ENCODE peak calls at places on chromosomes 7 and 10, in five cellular contexts. Q is HCT116, G is GM23248, E is neural progenitor cell, N is PC-3. B is an unnamed sample.

GRCh38 chr10:114281461-114281860 is 42.4 kb downstream of the VWA2 start:
- DNase-seq in E (no peak), Q (no peak), G (no peak), N (no peak), B (no peak)

GRCh38 chr7:34042406-34042805 is 137.1 kb downstream of the BMPER start:
- DNase-seq in N (peak), G (peak), Q (no peak), E (no peak), B (no peak)

GRCh38 chr7:50265968-50266694 is 38.4 kb upstream of the IKZF1 start:
- DNase-seq in E (no peak), G (no peak), N (no peak), Q (no peak), B (no peak)

GRCh38 chr7:105648561-105649401 is 67.5 kb upstream of the EFCAB10 start:
- DNase-seq in N (peak), E (peak), G (peak), Q (peak), B (no peak)

GRCh38 chr7:87982163-87982562 is 48.1 kb downstream of the ADAM22 start:
- DNase-seq in E (no peak), Q (no peak), N (no peak), G (no peak), B (no peak)

GRCh38 chr10:101066146-101066889 is 4.5 kb downstream of the KAZALD1 start:
- DNase-seq in Q (peak), G (peak), N (peak), E (peak), B (peak)

GRCh38 chr10:110304394-110304779 is 333 bp downstream of the SMNDC1 start:
- DNase-seq in N (no peak), G (peak), Q (no peak), E (peak), B (peak)

GRCh38 chr10:24414597-24414996 is 205.7 kb downstream of the KIAA1217 start:
- DNase-seq in G (no peak), N (no peak), Q (no peak), E (no peak), B (peak)

GRCh38 chr10:84493951-84494848 is 165.8 kb downstream of the CCSER2 start:
- DNase-seq in E (no peak), G (peak), N (peak), Q (peak), B (no peak)

GRCh38 chr10:117264776-117265175 is 23.9 kb downstream of the SLC18A2 start:
- DNase-seq in E (no peak), G (no peak), N (no peak), Q (no peak), B (no peak)

GRCh38 chr10:121112618-121113384 is 261.6 kb downstream of the WDR11 start:
- DNase-seq in E (peak), G (no peak), N (no peak), Q (no peak), B (no peak)

GRCh38 chr10:103781329-103782061 is 73.9 kb downstream of the SH3PXD2A start:
- DNase-seq in Q (peak), G (peak), N (peak), E (peak), B (peak)

GRCh38 chr10:44310762-44311562 is 73.9 kb downstream of the CXCL12 start:
- DNase-seq in N (peak), Q (peak), G (peak), E (peak), B (peak)

GRCh38 chr10:120949511-120950102 is 98.4 kb downstream of the WDR11 start:
- DNase-seq in N (no peak), Q (no peak), G (peak), E (peak), B (no peak)

GRCh38 chr7:462173-463103 is 57.2 kb downstream of the PDGFA start:
- DNase-seq in E (no peak), G (no peak), Q (no peak), N (no peak), B (no peak)

GRCh38 chr10:78513986-78514385 is 480.3 kb downstream of the RPS24 start:
- DNase-seq in E (no peak), Q (no peak), N (no peak), G (no peak), B (no peak)

GRCh38 chr10:75220258-75220657 is 9.7 kb downstream of the VDAC2 start:
- DNase-seq in E (no peak), G (no peak), Q (no peak), N (no peak), B (no peak)

GRCh38 chr10:103153302-103153759 is 39.7 kb downstream of the NT5C2 start:
- DNase-seq in E (peak), G (peak), Q (no peak), N (no peak), B (no peak)

GRCh38 chr7:43463401-43463980 is 119.4 kb upstream of the STK17A start:
- DNase-seq in N (no peak), Q (no peak), G (peak), E (peak), B (no peak)

GRCh38 chr10:97270523-97271154 is 21.8 kb downstream of the ARHGAP19 start:
- DNase-seq in N (no peak), Q (no peak), G (peak), E (peak), B (no peak)

GRCh38 chr7:1293950-1294728 is 61.5 kb downstream of the UNCX start:
- DNase-seq in E (no peak), N (no peak), G (no peak), Q (no peak), B (no peak)

DNA sequence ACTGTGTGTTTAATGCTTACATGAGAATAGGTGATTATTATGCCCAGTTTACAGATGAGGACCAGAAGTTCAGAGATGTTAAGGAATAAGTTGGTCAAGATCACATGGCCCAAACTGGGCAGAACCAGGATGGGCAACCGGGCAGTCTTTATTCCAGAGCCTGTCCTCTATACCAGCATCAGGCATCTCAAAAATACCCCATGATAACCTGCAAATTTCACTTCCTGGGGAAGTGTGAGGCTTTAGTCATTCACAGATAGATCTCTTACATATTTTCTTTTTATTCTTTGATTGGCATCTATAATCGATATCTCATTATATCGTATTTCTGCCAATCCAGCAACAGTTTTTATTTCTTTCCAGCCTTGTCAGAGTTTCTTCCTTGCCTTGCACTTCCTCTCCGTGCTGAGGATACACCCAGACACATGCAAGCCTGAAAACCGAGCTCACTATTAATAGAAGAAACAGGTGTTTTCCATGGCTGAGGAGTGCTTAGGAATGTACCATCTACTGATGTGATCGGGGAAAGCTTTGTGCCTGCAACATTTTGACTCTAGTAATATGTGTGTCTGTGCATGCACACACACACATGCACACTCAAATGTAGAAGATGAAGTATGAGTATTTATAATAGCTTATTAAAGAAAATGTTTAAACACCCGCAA is 82.4 kb downstream of the CREM start:
- DNase-seq in N (no peak), G (no peak), E (no peak), Q (no peak), B (no peak)
- H3K9ac ChIP-seq in N (no peak), G (no peak), E (no peak), Q (no peak), B (no peak)

DNA sequence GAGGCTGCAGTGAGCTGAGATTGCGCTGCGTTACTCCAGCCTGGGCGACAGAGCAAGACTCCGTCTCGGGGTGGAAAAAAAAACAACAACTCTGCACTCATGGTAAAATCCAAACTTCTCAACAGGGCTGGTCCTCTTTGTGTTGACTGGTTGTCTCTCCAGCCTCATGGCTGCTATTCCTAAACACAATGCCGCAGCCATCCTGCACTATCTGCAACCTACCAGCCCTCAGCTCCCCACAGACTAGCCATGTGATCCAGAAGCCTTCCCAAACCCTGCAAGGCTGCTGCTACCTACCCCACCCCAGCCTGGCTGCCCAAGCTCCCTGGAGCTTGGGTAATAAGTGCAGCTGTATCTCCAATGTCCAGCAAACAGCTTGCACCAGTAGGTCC is 11.7 kb downstream of the ZYX start:
- DNase-seq in G (no peak), Q (no peak), N (no peak), E (no peak), B (no peak)
- TF ChIP-seq EZH2 in G (no peak), Q (no peak), N (no peak), E (no peak), B (no peak)

DNA sequence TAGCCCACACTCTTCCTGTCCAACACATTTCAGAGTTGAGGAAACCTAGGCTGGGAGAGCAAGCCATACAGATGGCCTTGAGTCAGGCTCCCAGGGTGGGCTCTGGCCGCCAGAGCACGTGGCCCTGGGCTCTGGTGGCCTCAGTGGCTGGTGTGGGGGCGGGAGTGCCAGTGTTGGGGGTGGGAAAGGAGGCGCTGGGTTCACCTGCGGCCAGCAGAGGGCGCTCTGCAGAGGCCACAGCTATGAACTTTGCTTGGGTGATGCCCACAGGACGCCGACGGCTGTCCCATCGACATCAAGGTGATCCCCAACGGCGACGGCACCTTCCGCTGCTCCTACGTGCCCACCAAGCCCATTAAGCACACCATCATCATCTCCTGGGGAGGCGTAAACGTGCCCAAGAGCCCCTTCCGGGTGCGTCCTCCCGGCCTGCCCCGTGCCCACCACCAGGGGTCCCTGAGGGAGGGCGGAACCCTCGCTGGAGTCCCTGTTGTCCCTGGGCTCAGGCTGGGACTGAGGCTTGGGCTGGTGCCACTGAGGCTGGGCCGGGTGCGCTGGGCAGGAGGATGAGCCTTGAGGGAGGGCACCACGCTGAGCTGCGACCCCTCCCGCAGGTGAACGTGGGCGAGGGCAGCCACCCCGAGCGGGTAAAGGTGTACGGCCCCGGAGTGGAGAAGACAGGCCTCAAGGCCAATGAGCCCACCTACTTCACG is 11.9 kb downstream of the FLNC start:
- DNase-seq in G (peak), N (peak), Q (no peak), E (peak), B (peak)
- TF ChIP-seq EZH2phosphoT487 in G (no peak), N (no peak), Q (no peak), E (no peak), B (no peak)

GRCh38 chr7:140656548-140657515 is 15.9 kb upstream of the ADCK2 start:
- DNase-seq in N (peak), G (peak), E (no peak), Q (no peak), B (peak)

GRCh38 chr7:140655511-140656408 is 15.1 kb upstream of the DENND2A start:
- DNase-seq in Q (no peak), E (no peak), G (no peak), N (no peak), B (no peak)

GRCh38 chr7:140661124-140661523 is 11.6 kb upstream of the ADCK2 start:
- DNase-seq in E (no peak), N (no peak), Q (no peak), G (no peak), B (no peak)

GRCh38 chr7:140654661-140655060 is 14.0 kb upstream of the DENND2A start:
- DNase-seq in Q (no peak), N (no peak), G (no peak), E (no peak), B (no peak)

DNA sequence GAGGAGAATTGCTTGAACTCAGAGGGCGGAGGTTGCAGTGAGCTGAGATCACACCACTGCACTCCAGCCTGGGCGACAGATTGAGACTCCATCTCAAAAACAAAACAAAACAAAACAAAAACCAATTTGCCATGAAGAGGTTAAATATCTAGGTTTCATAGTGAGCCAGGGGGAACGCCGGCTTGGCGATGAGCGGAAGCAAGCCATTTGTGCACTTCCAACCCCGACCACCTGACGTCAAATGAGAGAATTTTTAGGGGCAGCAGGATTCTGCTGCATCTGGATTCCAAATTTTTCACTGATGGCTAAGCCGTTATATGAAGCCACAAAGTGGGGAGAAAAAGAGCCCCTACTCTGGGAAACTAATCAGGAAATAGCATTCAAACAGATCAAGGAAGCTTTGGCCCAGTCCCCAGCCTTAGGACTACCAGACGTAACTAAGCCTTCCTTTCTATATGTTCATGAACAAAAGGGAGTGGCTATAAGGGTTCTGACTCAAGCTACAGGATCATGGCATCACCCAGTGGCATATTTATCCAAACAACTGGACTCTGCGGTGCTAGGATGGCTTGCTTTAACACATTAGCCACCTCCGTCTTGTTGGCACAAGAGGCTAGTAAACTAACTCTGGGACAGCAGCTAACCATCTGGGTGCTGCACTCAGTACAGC is 12.9 kb upstream of the ADCK2 start:
- DNase-seq in Q (no peak), N (no peak), E (no peak), G (peak), B (no peak)
- H3K9ac ChIP-seq in Q (no peak), N (no peak), E (no peak), G (no peak), B (no peak)

GRCh38 chr10:129966370-129966769 is 2.3 kb upstream of the EBF3 start:
- DNase-seq in Q (no peak), E (no peak), G (no peak), N (no peak), B (no peak)

GRCh38 chr10:129967579-129968019 is 3.5 kb upstream of the EBF3 start:
- DNase-seq in G (no peak), Q (no peak), E (no peak), N (no peak), B (no peak)

GRCh38 chr10:129965940-129966339 is 1.9 kb upstream of the EBF3 start:
- DNase-seq in E (peak), N (no peak), G (no peak), Q (no peak), B (no peak)

GRCh38 chr10:129968020-129968861 is 4.2 kb upstream of the EBF3 start:
- DNase-seq in E (peak), Q (no peak), G (no peak), N (no peak), B (no peak)

DNA sequence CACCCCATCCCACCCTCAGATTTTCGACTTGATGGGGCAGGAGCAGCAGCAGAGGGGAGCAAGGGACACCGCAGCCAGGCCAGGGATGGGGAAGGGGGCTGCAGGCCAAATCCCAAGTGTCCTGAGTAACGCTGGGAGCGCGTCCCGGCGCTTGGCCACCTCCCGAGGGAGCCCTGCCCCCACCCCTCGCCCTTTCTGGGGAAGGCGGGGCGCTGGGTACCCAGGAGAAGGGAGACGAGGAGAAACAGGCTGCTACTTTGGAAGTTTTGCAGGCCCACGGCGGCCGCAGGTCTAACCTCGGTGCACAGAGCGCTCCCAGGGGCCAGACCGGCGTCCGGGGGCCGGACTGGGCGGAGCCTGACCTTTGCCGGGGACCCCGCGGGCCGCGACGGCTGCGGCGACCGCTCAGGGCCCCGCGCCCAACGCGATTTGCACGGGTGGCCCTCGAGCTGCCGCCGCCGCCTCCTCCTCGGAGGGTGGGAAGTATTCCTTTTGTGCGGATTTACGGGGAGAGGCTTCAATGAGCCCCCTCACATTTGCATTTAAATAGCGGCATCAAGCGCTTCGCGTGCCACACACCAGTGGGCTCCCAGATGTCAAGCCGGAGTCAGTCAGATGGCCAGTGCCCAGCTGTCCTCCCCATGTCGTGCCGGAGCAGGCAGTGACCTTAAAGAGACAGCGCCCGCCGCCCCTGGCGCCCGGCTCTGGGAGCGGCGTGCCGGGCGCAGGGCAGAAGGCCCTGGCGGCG is 2.9 kb upstream of the EBF3 start:
- DNase-seq in N (no peak), E (peak), Q (no peak), G (no peak), B (no peak)
- TF ChIP-seq EZH2 in N (peak), E (peak), Q (no peak), G (no peak), B (no peak)

GRCh38 chr7:46360811-46361210 is 439.7 kb upstream of the IGFBP3 start:
- DNase-seq in G (no peak), Q (no peak), E (no peak), N (no peak), B (no peak)
- TF ChIP-seq EZH2phosphoT487 in G (no peak), Q (no peak), E (no peak), N (no peak), B (no peak)

DNA sequence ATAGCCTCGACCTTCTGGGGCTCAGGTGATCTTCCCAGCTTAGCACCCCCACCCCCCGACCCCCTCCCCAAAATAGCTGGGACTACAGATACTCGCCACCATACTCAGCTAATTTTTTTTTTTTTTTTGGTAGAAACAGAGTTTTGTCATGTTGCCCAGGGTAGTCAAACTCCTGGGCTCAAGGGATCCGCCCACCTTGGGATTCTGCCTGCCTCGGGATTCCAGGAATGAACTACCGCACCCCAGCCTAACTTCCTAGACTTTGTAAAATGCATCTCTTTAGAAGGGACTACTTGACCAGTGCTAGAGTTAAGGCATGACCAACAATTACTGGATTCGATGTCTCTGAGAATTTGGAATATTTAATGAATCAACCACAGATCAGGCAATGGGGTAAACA is 85.9 kb downstream of the MDFIC start:
- DNase-seq in G (no peak), N (no peak), E (no peak), Q (no peak), B (no peak)
- H3K9ac ChIP-seq in G (no peak), N (no peak), E (no peak), Q (no peak), B (no peak)

DNA sequence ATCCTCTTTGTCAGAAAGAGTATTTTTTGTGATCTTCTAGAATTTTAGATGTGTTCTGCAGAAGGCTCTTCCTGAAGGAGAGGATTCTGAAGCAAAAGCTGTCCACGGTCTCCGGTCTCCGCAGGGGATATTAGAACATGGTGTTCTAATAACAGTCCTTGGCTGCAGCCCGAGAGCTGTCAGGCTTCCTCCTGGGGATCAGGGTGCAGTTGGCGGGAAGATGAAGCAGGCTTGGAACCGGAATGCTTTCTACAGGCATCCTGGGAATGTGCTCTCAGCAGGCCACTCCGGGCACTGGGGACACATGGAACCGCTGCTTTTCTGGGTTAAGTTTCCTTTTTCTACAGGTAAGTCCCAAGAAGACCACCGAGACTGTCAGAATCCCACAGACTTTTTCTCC is 118.6 kb upstream of the PARD3 start:
- DNase-seq in N (no peak), Q (no peak), E (peak), G (no peak), B (no peak)
- TF ChIP-seq EZH2 in N (no peak), Q (no peak), E (no peak), G (no peak), B (no peak)

GRCh38 chr7:96321041-96321669 is 743 bp downstream of the SLC25A13 start:
- DNase-seq in E (peak), N (peak), G (peak), Q (peak), B (peak)
- TF ChIP-seq EZH2phosphoT487 in E (no peak), N (no peak), G (no peak), Q (no peak), B (no peak)

GRCh38 chr10:5511231-5511884 is 12.0 kb upstream of the CALML5 start:
- DNase-seq in E (no peak), Q (no peak), N (no peak), G (no peak), B (no peak)
- H3K9ac ChIP-seq in E (no peak), Q (no peak), N (no peak), G (no peak), B (no peak)